ENCODE peak calls at places on chromosomes 2 and 18, in five cellular contexts. M is body of pancreas, I is neural crest cell, X is nephron progenitor cell, T is astrocyte. Y is an unnamed sample.

GRCh38 chr18:23861326-23861725 is 153.2 kb upstream of the TTC39C start:
- DNase-seq in M (no peak), I (no peak), X (no peak), T (no peak), Y (no peak)

GRCh38 chr18:22108674-22109073 is 60.7 kb upstream of the GATA6 start:
- DNase-seq in M (peak), I (no peak), X (no peak), T (no peak), Y (no peak)

GRCh38 chr2:156356006-156356764 is 23.7 kb upstream of the NR4A2 start:
- DNase-seq in M (no peak), I (no peak), X (no peak), T (peak), Y (no peak)

GRCh38 chr2:95231723-95232122 is 24.4 kb downstream of the ZNF892 start:
- DNase-seq in M (peak), I (peak), X (peak), T (peak), Y (peak)

GRCh38 chr2:45104429-45104828 is 95.2 kb upstream of the SIX2 start:
- DNase-seq in M (no peak), I (no peak), X (no peak), T (no peak), Y (no peak)

GRCh38 chr2:24731040-24731439 is 62.2 kb downstream of the PTRHD1 start:
- DNase-seq in M (no peak), I (no peak), X (no peak), T (no peak), Y (no peak)

GRCh38 chr2:148501545-148501944 is 143.0 kb upstream of the EPC2 start:
- DNase-seq in M (no peak), I (no peak), X (no peak), T (no peak), Y (no peak)

GRCh38 chr2:21104030-21104660 is 19.6 kb upstream of the TDRD15 start:
- DNase-seq in M (no peak), I (no peak), X (no peak), T (no peak), Y (no peak)

GRCh38 chr2:238728322-238729260 is 119.3 kb upstream of the TWIST2 start:
- DNase-seq in M (no peak), I (no peak), X (no peak), T (peak), Y (no peak)

GRCh38 chr2:26384183-26384582 is 17.5 kb upstream of the DRC1 start:
- DNase-seq in M (no peak), I (no peak), X (no peak), T (no peak), Y (no peak)

GRCh38 chr2:102619414-102620319 is at the start of gene SLC9A2:
- DNase-seq in M (no peak), I (peak), X (peak), T (peak), Y (peak)

GRCh38 chr2:34012728-34013302 is 413.7 kb upstream of the FAM98A start:
- DNase-seq in M (peak), I (peak), X (peak), T (peak), Y (peak)

GRCh38 chr2:1269812-1270211 is 143.5 kb upstream of the TPO start:
- DNase-seq in M (no peak), I (no peak), X (no peak), T (no peak), Y (no peak)

GRCh38 chr2:20646446-20646845 is 4.5 kb downstream of the HS1BP3 start:
- DNase-seq in M (no peak), I (no peak), X (no peak), T (no peak), Y (no peak)

GRCh38 chr2:123915380-123915779 is 109.7 kb upstream of the CNTNAP5 start:
- DNase-seq in M (no peak), I (no peak), X (no peak), T (no peak), Y (no peak)

GRCh38 chr2:65728477-65729180 is 296.2 kb upstream of the SPRED2 start:
- DNase-seq in M (peak), I (no peak), X (no peak), T (no peak), Y (no peak)

GRCh38 chr2:186422226-186422625 is 63.8 kb upstream of the ZC3H15 start:
- DNase-seq in M (peak), I (no peak), X (no peak), T (peak), Y (no peak)

GRCh38 chr18:76390452-76391035 is 104.5 kb downstream of the ZNF516 start:
- DNase-seq in M (no peak), I (no peak), X (no peak), T (no peak), Y (no peak)

GRCh38 chr2:143083636-143084035 is 45.6 kb upstream of the ARHGAP15 start:
- DNase-seq in M (peak), I (no peak), X (no peak), T (peak), Y (no peak)

GRCh38 chr2:161090401-161090800 is 69.8 kb upstream of the TANK start:
- DNase-seq in M (peak), I (no peak), X (no peak), T (no peak), Y (no peak)

GRCh38 chr2:16251511-16252205 is 311.3 kb downstream of the MYCN start:
- DNase-seq in M (no peak), I (no peak), X (no peak), T (no peak), Y (no peak)

GRCh38 chr2:17752892-17753802 is 463 bp downstream of the SMC6 start:
- DNase-seq in M (peak), I (peak), X (peak), T (peak), Y (peak)

GRCh38 chr2:51717318-51717717 is 685.4 kb upstream of the NRXN1 start:
- DNase-seq in M (no peak), I (no peak), X (no peak), T (peak), Y (no peak)

GRCh38 chr18:49619792-49620191 is 57.9 kb downstream of the LIPG start:
- DNase-seq in M (no peak), I (no peak), X (no peak), T (no peak), Y (no peak)

DNA sequence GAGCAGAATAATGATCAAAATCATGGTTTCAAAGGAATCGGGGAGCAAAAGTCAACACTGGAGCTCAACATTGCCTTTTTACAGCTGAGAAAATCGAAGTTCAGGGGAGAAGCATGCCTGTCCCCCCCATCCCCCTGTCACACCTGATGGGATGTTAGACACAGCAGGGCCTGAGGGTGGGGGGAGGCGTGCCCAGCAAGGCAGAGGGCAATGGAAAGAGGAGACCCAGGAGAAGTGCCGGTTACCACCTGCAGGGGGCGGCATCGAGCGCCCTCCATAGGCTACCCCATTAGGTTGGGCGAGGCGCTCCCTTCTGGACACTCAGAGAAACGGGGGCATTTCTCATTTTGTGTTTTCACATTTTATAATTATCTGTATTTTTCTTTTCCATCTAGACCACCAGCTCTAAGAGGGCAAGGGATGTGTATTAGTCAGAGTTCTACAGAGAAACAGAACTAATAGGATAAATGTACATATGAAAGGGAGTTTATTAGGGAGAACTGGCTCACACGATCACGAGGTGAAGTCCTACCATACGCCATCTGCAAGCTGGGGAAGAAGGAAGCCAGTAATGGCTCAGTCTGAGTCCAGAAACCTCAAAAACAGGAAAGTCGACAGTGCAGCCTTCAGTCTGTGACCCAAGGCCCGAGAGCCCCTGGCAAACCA is 271.3 kb downstream of the LRATD1 start:
- DNase-seq in M (peak), I (peak), X (peak), T (no peak), Y (peak)
- TF ChIP-seq CTCF in M (peak), I (peak), X (peak), T (no peak), Y (peak)

GRCh38 chr2:74102516-74102915 is 45.2 kb downstream of the BOLA3 start:
- DNase-seq in M (no peak), I (no peak), X (no peak), T (no peak), Y (no peak)

GRCh38 chr2:74105413-74105812 is 42.3 kb downstream of the BOLA3 start:
- DNase-seq in M (no peak), I (no peak), X (no peak), T (no peak), Y (no peak)

GRCh38 chr2:74107071-74107470 is 40.6 kb downstream of the BOLA3 start:
- DNase-seq in M (no peak), I (no peak), X (peak), T (no peak), Y (no peak)

GRCh38 chr2:74103763-74104162 is 43.9 kb downstream of the BOLA3 start:
- DNase-seq in M (no peak), I (no peak), X (no peak), T (no peak), Y (no peak)

GRCh38 chr2:74104839-74105238 is 42.9 kb downstream of the BOLA3 start:
- DNase-seq in M (no peak), I (no peak), X (no peak), T (no peak), Y (no peak)
- TF ChIP-seq CTCF in M (no peak), I (no peak), X (no peak), T (no peak), Y (no peak)

GRCh38 chr2:241898681-241899270 is 29.2 kb downstream of the RTP5 start:
- DNase-seq in M (peak), I (no peak), X (no peak), T (no peak), Y (no peak)
- TF ChIP-seq CTCF in M (no peak), I (no peak), X (no peak), T (no peak), Y (no peak)

GRCh38 chr2:218980800-218981389 is 4.1 kb downstream of the FEV start:
- DNase-seq in M (no peak), I (no peak), X (no peak), T (no peak), Y (peak)

GRCh38 chr2:218983263-218983970 is 1.6 kb downstream of the FEV start:
- DNase-seq in M (no peak), I (no peak), X (no peak), T (no peak), Y (peak)

GRCh38 chr2:218979846-218980738 is 4.9 kb downstream of the FEV start:
- DNase-seq in M (peak), I (peak), X (peak), T (peak), Y (peak)

GRCh38 chr2:218982312-218983262 is 2.4 kb downstream of the FEV start:
- DNase-seq in M (no peak), I (no peak), X (no peak), T (no peak), Y (peak)

GRCh38 chr2:218981390-218982311 is 3.3 kb downstream of the FEV start:
- DNase-seq in M (no peak), I (no peak), X (peak), T (peak), Y (peak)
- TF ChIP-seq CTCF in M (no peak), I (peak), X (no peak), T (no peak), Y (no peak)

GRCh38 chr2:36807223-36807886 is 110.8 kb downstream of the VIT start:
- DNase-seq in M (no peak), I (no peak), X (no peak), T (no peak), Y (no peak)

GRCh38 chr2:36809046-36809445 is 112.5 kb downstream of the VIT start:
- DNase-seq in M (no peak), I (no peak), X (no peak), T (no peak), Y (no peak)

GRCh38 chr2:36808386-36808785 is 111.9 kb downstream of the VIT start:
- DNase-seq in M (no peak), I (no peak), X (no peak), T (no peak), Y (no peak)

GRCh38 chr2:36811071-36811470 is 114.6 kb downstream of the VIT start:
- DNase-seq in M (no peak), I (no peak), X (no peak), T (no peak), Y (no peak)

GRCh38 chr2:36812196-36812595 is 115.7 kb downstream of the VIT start:
- DNase-seq in M (no peak), I (no peak), X (peak), T (no peak), Y (no peak)
- TF ChIP-seq CTCF in M (no peak), I (no peak), X (no peak), T (no peak), Y (no peak)

GRCh38 chr2:7384773-7385349 is 467.6 kb downstream of the RNF144A start:
- DNase-seq in M (no peak), I (no peak), X (no peak), T (no peak), Y (no peak)

GRCh38 chr2:7377861-7378569 is 460.8 kb downstream of the RNF144A start:
- DNase-seq in M (peak), I (no peak), X (peak), T (no peak), Y (no peak)

GRCh38 chr2:7378642-7379041 is 461.4 kb downstream of the RNF144A start:
- DNase-seq in M (no peak), I (no peak), X (no peak), T (no peak), Y (no peak)

GRCh38 chr2:7375901-7376300 is 458.7 kb downstream of the RNF144A start:
- DNase-seq in M (no peak), I (no peak), X (no peak), T (no peak), Y (no peak)

DNA sequence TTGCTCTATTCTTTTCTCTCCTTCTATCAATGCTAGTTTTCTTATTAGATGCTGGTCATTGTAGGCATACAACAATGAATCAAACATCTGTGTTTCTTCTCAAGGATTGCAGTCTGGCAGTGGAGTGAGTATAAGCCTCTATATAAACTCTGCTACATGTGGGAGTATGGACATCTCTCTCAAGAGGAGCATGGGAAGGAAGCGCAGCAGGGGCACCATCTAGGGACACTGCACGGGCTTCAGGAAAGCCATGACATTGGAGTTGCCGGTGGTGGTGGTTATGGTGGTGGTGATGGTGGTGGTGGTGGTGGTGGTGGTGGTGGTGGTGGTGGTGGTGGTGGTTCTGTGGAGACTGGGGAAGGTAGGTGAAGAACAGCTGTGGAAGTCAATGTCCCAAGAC is 462.6 kb downstream of the RNF144A start:
- DNase-seq in M (no peak), I (no peak), X (no peak), T (no peak), Y (peak)
- TF ChIP-seq CTCF in M (no peak), I (no peak), X (no peak), T (no peak), Y (no peak)

DNA sequence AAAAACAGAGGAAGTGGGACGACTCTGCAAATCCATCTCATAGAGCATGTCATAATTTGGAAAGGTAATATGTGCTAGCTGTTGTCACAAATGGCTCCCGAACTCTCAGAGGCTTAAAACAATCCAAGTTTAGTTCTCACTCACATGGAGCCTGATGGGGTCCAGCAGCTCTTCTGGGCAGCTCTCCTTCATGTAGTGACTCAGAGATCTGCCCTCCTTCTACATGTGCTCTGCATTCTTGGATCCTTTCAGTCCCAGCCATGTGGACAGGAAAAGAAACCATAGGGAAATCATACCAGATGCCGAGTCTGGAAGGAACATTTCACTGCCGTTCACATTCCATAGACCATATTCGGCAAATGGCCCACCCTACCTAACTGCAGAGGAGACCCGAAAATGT is 180.1 kb upstream of the APCDD1 start:
- DNase-seq in M (no peak), I (no peak), X (no peak), T (peak), Y (no peak)
- TF ChIP-seq CTCF in M (no peak), I (no peak), X (no peak), T (no peak), Y (no peak)

GRCh38 chr18:8424917-8425725 is 184.1 kb upstream of the RAB12 start:
- DNase-seq in M (no peak), I (no peak), X (no peak), T (peak), Y (no peak)

GRCh38 chr18:8424481-8424880 is 184.8 kb upstream of the RAB12 start:
- DNase-seq in M (no peak), I (no peak), X (no peak), T (no peak), Y (no peak)

GRCh38 chr18:8427339-8427738 is 181.9 kb upstream of the RAB12 start:
- DNase-seq in M (no peak), I (no peak), X (no peak), T (no peak), Y (no peak)

GRCh38 chr18:8428951-8429350 is 180.3 kb upstream of the RAB12 start:
- DNase-seq in M (no peak), I (no peak), X (no peak), T (no peak), Y (no peak)

DNA sequence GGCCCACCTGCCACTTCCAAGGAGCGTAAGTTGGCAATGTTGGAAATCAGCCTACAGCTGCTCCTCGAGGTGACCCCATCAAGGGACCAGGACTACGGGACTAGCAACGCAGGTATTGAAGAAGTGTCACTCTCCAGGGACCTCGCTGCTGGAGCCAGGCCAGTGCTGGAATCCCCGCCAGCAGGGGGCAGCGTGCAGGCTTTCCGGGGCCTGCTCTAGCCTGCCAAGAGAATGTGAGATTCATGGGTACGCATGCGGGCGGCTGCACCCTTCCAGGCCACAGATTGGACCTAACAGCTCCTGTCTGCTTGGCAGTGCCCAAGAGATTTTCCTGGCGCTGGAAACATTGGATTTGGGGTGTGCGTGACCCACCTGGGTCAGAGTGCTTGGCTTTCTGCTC is 182.8 kb upstream of the RAB12 start:
- DNase-seq in M (no peak), I (peak), X (peak), T (no peak), Y (no peak)
- TF ChIP-seq CTCF in M (no peak), I (peak), X (peak), T (peak), Y (peak)

DNA sequence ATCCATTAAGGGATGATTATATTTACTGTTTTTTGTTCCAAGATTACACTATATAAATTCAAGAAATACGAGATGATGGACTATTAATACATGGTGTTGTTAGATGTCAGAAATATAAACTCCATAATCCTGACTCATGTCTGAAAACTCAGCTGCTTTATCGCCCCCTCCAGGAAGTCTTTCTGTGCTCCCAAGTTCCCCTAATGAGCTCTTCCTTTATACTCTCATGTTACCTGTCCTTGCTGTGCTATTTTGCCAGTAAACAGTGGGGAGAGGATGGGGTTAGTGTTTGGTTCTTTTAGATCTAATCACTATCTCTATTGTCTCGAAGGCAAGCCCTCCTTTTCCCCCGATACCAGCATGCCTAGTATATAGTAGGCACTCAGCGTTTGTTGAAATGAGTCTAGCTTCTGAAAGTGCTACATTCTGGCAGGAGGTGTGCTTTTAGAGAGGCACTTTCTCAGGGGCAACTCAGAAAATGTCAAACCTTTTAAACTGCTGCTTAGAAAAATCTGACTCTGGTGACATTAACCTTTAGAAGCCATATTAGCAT is 21.4 kb upstream of the BARD1 start:
- DNase-seq in M (peak), I (no peak), X (no peak), T (no peak), Y (no peak)
- TF ChIP-seq CTCF in M (peak), I (peak), X (no peak), T (peak), Y (peak)